ENCODE peak calls at places on chromosomes 6 and 20, in four cellular contexts. Z is endodermal cell; O is CD8-positive, alpha-beta T cell; U is uterus. M is an unnamed sample.
A peak's percentile ranks its signal among the peaks of the same experiment; 100 is the strongest.

GRCh38 chr20:3857405-3857804 is 10.8 kb downstream of the MAVS start:
- DNase-seq in U (no peak), Z (no peak), O (no peak), M (no peak)

GRCh38 chr6:130780137-130780536 is 47.1 kb upstream of the SMLR1 start:
- DNase-seq in Z (no peak), O (no peak), U (no peak), M (no peak)

GRCh38 chr6:167778497-167779122 is 48.1 kb upstream of the AFDN start:
- DNase-seq in Z (no peak), O (no peak), U (no peak), M (no peak)

GRCh38 chr20:35886537-35886936 is 67.8 kb downstream of the SCAND1 start:
- DNase-seq in U (no peak), Z (no peak), O (no peak), M (no peak)

GRCh38 chr20:17562804-17563305 is 7.0 kb upstream of the DSTN start:
- DNase-seq in Z (no peak), U (no peak), O (no peak), M (no peak)

GRCh38 chr20:44810061-44810390 is 320 bp downstream of the RIMS4 start:
- DNase-seq in Z (peak; percentile 63), O (no peak), U (no peak), M (no peak)

GRCh38 chr6:20292905-20293304 is 80.6 kb upstream of the MBOAT1 start:
- DNase-seq in Z (no peak), O (no peak), U (no peak), M (no peak)

GRCh38 chr6:72522735-72523141 is 99.1 kb upstream of the KCNQ5 start:
- DNase-seq in Z (peak; percentile 92), U (no peak), O (peak; percentile 14), M (no peak)

GRCh38 chr6:22651731-22652130 is 82.4 kb downstream of the HDGFL1 start:
- DNase-seq in Z (no peak), O (no peak), U (no peak), M (no peak)

GRCh38 chr6:30841644-30842504 is 42.4 kb upstream of the DDR1 start:
- DNase-seq in O (no peak), U (no peak), Z (no peak), M (no peak)

GRCh38 chr6:129370268-129370916 is 339.6 kb downstream of the ARHGAP18 start:
- DNase-seq in Z (peak; percentile 78), U (peak; percentile 25), O (peak; percentile 45), M (peak; percentile 46)

GRCh38 chr6:42796171-42796570 is 14.3 kb downstream of the BICRAL start:
- DNase-seq in O (no peak), U (no peak), Z (no peak), M (no peak)

GRCh38 chr6:152642578-152643375 is 5.6 kb upstream of the SYNE1 start:
- DNase-seq in Z (peak; percentile 94), U (peak; percentile 58), O (peak; percentile 29), M (peak; percentile 73)

GRCh38 chr20:32737371-32738223 is 5.7 kb downstream of the COMMD7 start:
- DNase-seq in U (no peak), O (peak; percentile 40), Z (no peak), M (no peak)

GRCh38 chr20:46399401-46399800 is 7.0 kb downstream of the ELMO2 start:
- DNase-seq in U (no peak), Z (peak; percentile 15), O (no peak), M (no peak)

GRCh38 chr6:109447087-109447486 is 6.6 kb downstream of the SMPD2 start:
- DNase-seq in U (no peak), O (no peak), Z (no peak), M (no peak)

GRCh38 chr20:14055127-14055742 is 59.9 kb downstream of the MACROD2 start:
- DNase-seq in Z (no peak), U (peak; percentile 27), O (no peak), M (no peak)

GRCh38 chr6:159898519-159898918 is 7.7 kb downstream of the MAS1 start:
- DNase-seq in Z (no peak), U (no peak), O (no peak), M (no peak)

GRCh38 chr6:31864818-31865204 is 2.2 kb upstream of the NEU1 start:
- DNase-seq in O (no peak), U (no peak), Z (no peak), M (no peak)

GRCh38 chr20:4835244-4836177 is 113.8 kb downstream of the PRND start:
- DNase-seq in O (no peak), U (peak; percentile 85), Z (peak; percentile 76), M (no peak)

GRCh38 chr6:89895273-89895874 is 1.1 kb downstream of the GJA10 start:
- DNase-seq in U (no peak), O (no peak), Z (peak; percentile 91), M (no peak)

GRCh38 chr6:114342086-114342825 is 567 bp downstream of the HS3ST5 start:
- DNase-seq in U (no peak), O (no peak), Z (peak; percentile 83), M (no peak)

GRCh38 chr6:382883-383420 is 8.6 kb upstream of the IRF4 start:
- DNase-seq in U (no peak), Z (no peak), O (no peak), M (no peak)

GRCh38 chr20:36104856-36105255 is 49.7 kb upstream of the EPB41L1 start:
- DNase-seq in O (no peak), U (no peak), Z (no peak), M (no peak)

GRCh38 chr20:1619861-1620444 is at the start of gene SIRPB1:
- DNase-seq in O (no peak), U (no peak), Z (no peak), M (no peak)

GRCh38 chr6:39876826-39877225 is 57.4 kb downstream of the MOCS1 start:
- DNase-seq in O (no peak), U (no peak), Z (no peak), M (no peak)

GRCh38 chr20:41170386-41171105 is 33.2 kb downstream of the PLCG1 start:
- DNase-seq in U (peak; percentile 9), Z (peak; percentile 37), O (peak; percentile 1), M (no peak)

GRCh38 chr6:114541794-114542193 is 199.0 kb upstream of the HS3ST5 start:
- DNase-seq in O (no peak), Z (no peak), U (no peak), M (no peak)

GRCh38 chr20:3045042-3045815 is 623 bp upstream of the MRPS26 start:
- DNase-seq in U (peak; percentile 74), O (peak; percentile 35), Z (no peak), M (peak; percentile 48)

GRCh38 chr6:157385482-157385881 is 4.5 kb downstream of the ZDHHC14 start:
- DNase-seq in U (no peak), O (no peak), Z (no peak), M (no peak)

GRCh38 chr20:46464451-46464850 is 48.9 kb downstream of the ZNF334 start:
- DNase-seq in Z (no peak), O (no peak), U (no peak), M (no peak)

GRCh38 chr6:14550817-14551216 is 433.2 kb downstream of the CD83 start:
- DNase-seq in Z (no peak), O (no peak), U (no peak), M (no peak)

GRCh38 chr20:10322073-10323012 is 103.7 kb downstream of the SNAP25 start:
- DNase-seq in U (no peak), Z (no peak), O (no peak), M (no peak)

GRCh38 chr20:56610098-56610497 is 19.0 kb upstream of the TFAP2C start:
- DNase-seq in U (no peak), Z (no peak), O (no peak), M (no peak)

DNA sequence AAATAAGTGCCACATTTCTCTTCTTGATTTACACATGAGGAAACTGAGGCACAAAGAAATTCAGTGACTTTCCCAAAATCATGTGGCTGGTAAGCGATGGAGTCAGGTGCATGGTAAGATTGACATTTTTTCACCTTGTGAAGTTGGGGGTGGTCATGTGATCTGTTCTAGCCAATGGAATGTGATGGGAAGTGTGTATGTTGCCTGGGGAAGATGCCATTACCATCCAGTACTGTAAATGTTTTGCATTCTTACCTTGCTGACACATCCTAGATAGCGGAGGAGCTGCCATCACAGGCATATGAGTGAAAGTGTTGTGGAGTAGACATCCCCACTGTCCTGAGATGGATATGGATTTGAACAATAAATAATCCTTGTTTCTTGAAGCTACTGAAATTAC is 499.6 kb upstream of the SULF2 start:
- DNase-seq in Z (no peak), O (no peak), U (no peak), M (no peak)
- H3K4me1 ChIP-seq in Z (peaks cover 7% of the 10 kb centered on the region), O (no peaks in the 10 kb centered on the region), U (peaks cover 9% of the 10 kb centered on the region), M (no peaks in the 10 kb centered on the region)

GRCh38 chr20:62550087-62550565 is 74.3 kb upstream of the GATA5 start:
- DNase-seq in O (no peak), U (peak; percentile 48), Z (peak; percentile 55), M (no peak)
- H3K27me3 ChIP-seq in O (peaks cover 9% of the 10 kb centered on the region), U (no peaks in the 10 kb centered on the region), Z (peaks cover 42% of the 10 kb centered on the region), M (peaks cover 12% of the 10 kb centered on the region)

GRCh38 chr20:63733579-63734081 is 2.8 kb upstream of the LIME1 start:
- DNase-seq in O (no peak), U (no peak), Z (no peak), M (no peak)
- H3K4me1 ChIP-seq in O (peaks cover 54% of the 10 kb centered on the region), U (no peaks in the 10 kb centered on the region), Z (no peaks in the 10 kb centered on the region), M (peaks cover 60% of the 10 kb centered on the region)

GRCh38 chr6:110664933-110665332 is 150.3 kb downstream of the CDK19 start:
- DNase-seq in U (no peak), O (no peak), Z (no peak), M (no peak)

GRCh38 chr6:110660066-110660655 is 155.1 kb downstream of the CDK19 start:
- DNase-seq in O (no peak), U (no peak), Z (no peak), M (no peak)

GRCh38 chr6:110662468-110663211 is 152.6 kb downstream of the CDK19 start:
- DNase-seq in U (no peak), Z (no peak), O (no peak), M (no peak)

GRCh38 chr6:110661426-110661825 is 153.8 kb downstream of the CDK19 start:
- DNase-seq in Z (no peak), O (no peak), U (no peak), M (no peak)

GRCh38 chr6:110665600-110665999 is 149.7 kb downstream of the CDK19 start:
- DNase-seq in Z (no peak), U (no peak), O (no peak), M (no peak)
- H3K27me3 ChIP-seq in Z (no peaks in the 10 kb centered on the region), U (no peaks in the 10 kb centered on the region), O (no peaks in the 10 kb centered on the region), M (no peaks in the 10 kb centered on the region)

DNA sequence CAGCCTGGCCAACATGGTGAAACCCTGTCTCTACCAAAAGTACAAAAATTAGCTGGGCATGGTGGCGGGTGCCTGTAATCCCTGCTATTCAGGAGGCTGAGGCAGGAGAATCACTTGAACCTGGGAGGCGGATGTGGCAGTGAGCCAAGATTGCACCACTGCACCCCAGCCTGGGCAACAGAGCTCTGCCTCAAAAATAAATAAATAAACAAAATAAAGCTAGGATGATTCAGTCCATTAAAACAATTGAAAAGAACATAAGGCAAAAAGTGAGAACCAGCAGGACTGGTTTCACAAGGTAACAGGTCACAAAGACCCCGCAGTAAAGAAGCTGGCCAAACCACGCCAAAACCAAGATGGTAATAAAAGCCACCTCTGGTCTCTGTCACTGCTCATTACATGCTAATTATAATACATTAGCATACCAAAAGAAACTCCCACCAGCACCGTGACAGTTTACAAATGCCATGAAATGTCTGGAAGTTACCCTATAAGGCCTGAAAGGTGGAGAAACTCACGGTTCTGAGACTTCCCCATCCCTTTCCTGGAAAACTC is 10.4 kb downstream of the LAMA4 start:
- DNase-seq in O (no peak), U (no peak), Z (peak; percentile 52), M (no peak)
- H3K4me1 ChIP-seq in O (no peaks in the 10 kb centered on the region), U (no peaks in the 10 kb centered on the region), Z (no peaks in the 10 kb centered on the region), M (no peaks in the 10 kb centered on the region)

M was measured in CD8-positive, alpha-beta memory T cell.